ENCODE peak calls at places on chromosomes 11 and 22, in nine cellular contexts. One of them, this sample, is unnamed.

GRCh38 chr11:130721736-130722135 is 194.5 kb downstream of the SNX19 start:
- DNase-seq in GM20000: no peak
- DNase-seq in astrocyte of the cerebellum: no peak
- DNase-seq in suprapubic skin: no peak
- DNase-seq in nephron progenitor cell: no peak
- DNase-seq in fibroblast of pulmonary artery: peak
- DNase-seq in uterus: no peak
- DNase-seq in HFFc6: no peak
- DNase-seq in DND-41: no peak
- DNase-seq in this sample: no peak

GRCh38 chr11:70532066-70532440 is 133.7 kb downstream of the CTTN start:
- DNase-seq in HFFc6: no peak
- DNase-seq in fibroblast of pulmonary artery: no peak
- DNase-seq in DND-41: no peak
- DNase-seq in uterus: no peak
- DNase-seq in astrocyte of the cerebellum: no peak
- DNase-seq in nephron progenitor cell: no peak
- DNase-seq in GM20000: no peak
- DNase-seq in suprapubic skin: no peak
- DNase-seq in this sample: no peak

GRCh38 chr11:118892515-118892914 is 8.8 kb downstream of the CXCR5 start:
- DNase-seq in nephron progenitor cell: no peak
- DNase-seq in DND-41: peak
- DNase-seq in HFFc6: no peak
- DNase-seq in GM20000: no peak
- DNase-seq in uterus: no peak
- DNase-seq in fibroblast of pulmonary artery: no peak
- DNase-seq in astrocyte of the cerebellum: no peak
- DNase-seq in suprapubic skin: no peak
- DNase-seq in this sample: no peak

GRCh38 chr11:64854534-64855502 is 10.4 kb upstream of the CDC42BPG start:
- DNase-seq in nephron progenitor cell: no peak
- DNase-seq in uterus: peak
- DNase-seq in HFFc6: peak
- DNase-seq in DND-41: no peak
- DNase-seq in suprapubic skin: peak
- DNase-seq in GM20000: no peak
- DNase-seq in astrocyte of the cerebellum: no peak
- DNase-seq in fibroblast of pulmonary artery: peak
- DNase-seq in this sample: no peak

GRCh38 chr11:133808393-133809140 is 36.7 kb downstream of the SPATA19 start:
- DNase-seq in DND-41: no peak
- DNase-seq in uterus: no peak
- DNase-seq in astrocyte of the cerebellum: no peak
- DNase-seq in suprapubic skin: no peak
- DNase-seq in fibroblast of pulmonary artery: peak
- DNase-seq in HFFc6: no peak
- DNase-seq in GM20000: no peak
- DNase-seq in nephron progenitor cell: no peak
- DNase-seq in this sample: no peak

GRCh38 chr22:45871721-45872120 is 105.2 kb downstream of the WNT7B start:
- DNase-seq in DND-41: no peak
- DNase-seq in HFFc6: no peak
- DNase-seq in suprapubic skin: no peak
- DNase-seq in GM20000: no peak
- DNase-seq in nephron progenitor cell: no peak
- DNase-seq in uterus: no peak
- DNase-seq in astrocyte of the cerebellum: no peak
- DNase-seq in fibroblast of pulmonary artery: no peak
- DNase-seq in this sample: no peak

GRCh38 chr22:30240541-30241417 is 5.8 kb downstream of the LIF start:
- DNase-seq in nephron progenitor cell: no peak
- DNase-seq in DND-41: no peak
- DNase-seq in GM20000: no peak
- DNase-seq in suprapubic skin: no peak
- DNase-seq in uterus: no peak
- DNase-seq in HFFc6: no peak
- DNase-seq in astrocyte of the cerebellum: no peak
- DNase-seq in fibroblast of pulmonary artery: no peak
- DNase-seq in this sample: no peak

GRCh38 chr22:25749420-25750169 is 7.6 kb downstream of the MYO18B start:
- DNase-seq in nephron progenitor cell: no peak
- DNase-seq in HFFc6: no peak
- DNase-seq in uterus: no peak
- DNase-seq in suprapubic skin: no peak
- DNase-seq in GM20000: peak
- DNase-seq in DND-41: no peak
- DNase-seq in astrocyte of the cerebellum: no peak
- DNase-seq in fibroblast of pulmonary artery: no peak
- DNase-seq in this sample: no peak

GRCh38 chr11:66495401-66495844 is 15.0 kb upstream of the BBS1 start:
- DNase-seq in GM20000: no peak
- DNase-seq in uterus: no peak
- DNase-seq in HFFc6: no peak
- DNase-seq in nephron progenitor cell: no peak
- DNase-seq in DND-41: no peak
- DNase-seq in astrocyte of the cerebellum: no peak
- DNase-seq in suprapubic skin: no peak
- DNase-seq in fibroblast of pulmonary artery: no peak
- DNase-seq in this sample: no peak

GRCh38 chr11:121291896-121292502 is 572 bp upstream of the SC5D start:
- DNase-seq in suprapubic skin: no peak
- DNase-seq in DND-41: no peak
- DNase-seq in fibroblast of pulmonary artery: no peak
- DNase-seq in HFFc6: no peak
- DNase-seq in uterus: no peak
- DNase-seq in nephron progenitor cell: peak
- DNase-seq in GM20000: peak
- DNase-seq in astrocyte of the cerebellum: peak
- DNase-seq in this sample: no peak

GRCh38 chr11:60970369-60970774 is 1.1 kb upstream of the CD6 start:
- DNase-seq in uterus: no peak
- DNase-seq in HFFc6: peak
- DNase-seq in GM20000: peak
- DNase-seq in DND-41: peak
- DNase-seq in suprapubic skin: peak
- DNase-seq in astrocyte of the cerebellum: no peak
- DNase-seq in fibroblast of pulmonary artery: peak
- DNase-seq in nephron progenitor cell: peak
- DNase-seq in this sample: peak

GRCh38 chr11:126624491-126624890 is 269.0 kb downstream of the ST3GAL4 start:
- DNase-seq in GM20000: no peak
- DNase-seq in uterus: no peak
- DNase-seq in nephron progenitor cell: no peak
- DNase-seq in HFFc6: no peak
- DNase-seq in astrocyte of the cerebellum: no peak
- DNase-seq in suprapubic skin: no peak
- DNase-seq in DND-41: no peak
- DNase-seq in fibroblast of pulmonary artery: no peak
- DNase-seq in this sample: no peak

DNA sequence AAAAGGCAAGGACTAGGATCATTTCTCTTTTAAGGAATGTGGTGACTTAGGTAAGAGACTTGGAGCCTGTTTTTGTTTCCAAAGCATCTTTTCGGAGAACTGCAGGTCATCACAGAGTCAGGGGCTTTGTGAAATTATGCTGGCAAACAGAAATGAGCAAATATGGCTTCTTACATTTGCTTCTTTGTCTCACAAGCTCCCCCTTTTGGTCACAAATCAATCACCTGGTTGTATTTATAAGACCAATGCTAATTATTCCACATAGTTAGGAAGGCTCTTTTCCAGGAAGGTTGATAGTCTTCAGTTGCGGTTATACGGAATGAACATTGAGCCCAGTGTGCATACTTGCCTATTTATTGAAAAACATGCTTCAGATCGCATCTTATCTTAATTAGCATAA is 34.6 kb upstream of the CEP126 start:
- DNase-seq in nephron progenitor cell: no peak
- DNase-seq in fibroblast of pulmonary artery: peak
- DNase-seq in astrocyte of the cerebellum: peak
- DNase-seq in DND-41: peak
- DNase-seq in GM20000: peak
- DNase-seq in uterus: no peak
- DNase-seq in suprapubic skin: no peak
- DNase-seq in HFFc6: peak
- DNase-seq in this sample: no peak
- TF ChIP-seq CTCF in nephron progenitor cell: peak
- TF ChIP-seq CTCF in fibroblast of pulmonary artery: peak
- TF ChIP-seq CTCF in astrocyte of the cerebellum: peak
- TF ChIP-seq CTCF in DND-41: peak
- TF ChIP-seq CTCF in GM20000: peak
- TF ChIP-seq CTCF in uterus: no peak
- TF ChIP-seq CTCF in suprapubic skin: no peak
- TF ChIP-seq CTCF in HFFc6: peak
- TF ChIP-seq CTCF in this sample: no peak

DNA sequence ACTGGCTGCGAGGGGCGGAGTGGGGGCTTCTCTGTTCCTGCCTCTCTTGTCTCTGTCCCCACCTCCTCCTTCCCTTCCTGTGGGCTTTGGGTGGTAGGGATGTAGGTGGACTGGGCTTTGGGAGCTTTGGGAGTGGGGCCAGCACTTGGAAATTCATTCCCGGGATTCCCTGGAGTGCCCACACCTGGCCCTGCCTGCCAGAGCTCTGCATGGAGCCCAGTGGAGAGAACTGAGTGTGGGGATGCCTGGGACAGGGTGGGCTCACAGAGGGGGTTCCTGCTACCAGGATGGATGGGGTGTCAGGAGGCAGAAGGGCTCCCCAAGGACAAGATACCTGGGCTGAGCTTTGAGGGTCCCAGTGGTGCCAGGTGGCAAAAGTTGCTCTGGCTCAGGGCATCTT is 22.3 kb downstream of the CSF2RB start:
- DNase-seq in uterus: no peak
- DNase-seq in nephron progenitor cell: no peak
- DNase-seq in DND-41: no peak
- DNase-seq in astrocyte of the cerebellum: no peak
- DNase-seq in suprapubic skin: no peak
- DNase-seq in GM20000: no peak
- DNase-seq in fibroblast of pulmonary artery: no peak
- DNase-seq in HFFc6: no peak
- DNase-seq in this sample: no peak
- TF ChIP-seq CTCF in uterus: no peak
- TF ChIP-seq CTCF in nephron progenitor cell: no peak
- TF ChIP-seq CTCF in DND-41: no peak
- TF ChIP-seq CTCF in astrocyte of the cerebellum: no peak
- TF ChIP-seq CTCF in suprapubic skin: no peak
- TF ChIP-seq CTCF in GM20000: no peak
- TF ChIP-seq CTCF in fibroblast of pulmonary artery: no peak
- TF ChIP-seq CTCF in HFFc6: no peak
- TF ChIP-seq CTCF in this sample: no peak

GRCh38 chr22:24128024-24128423 is 53.3 kb upstream of the SUSD2 start:
- DNase-seq in fibroblast of pulmonary artery: no peak
- DNase-seq in uterus: no peak
- DNase-seq in suprapubic skin: no peak
- DNase-seq in astrocyte of the cerebellum: no peak
- DNase-seq in HFFc6: peak
- DNase-seq in GM20000: no peak
- DNase-seq in DND-41: no peak
- DNase-seq in nephron progenitor cell: no peak
- DNase-seq in this sample: no peak

GRCh38 chr22:24125942-24126341 is 55.3 kb upstream of the SUSD2 start:
- DNase-seq in astrocyte of the cerebellum: no peak
- DNase-seq in uterus: no peak
- DNase-seq in DND-41: no peak
- DNase-seq in nephron progenitor cell: no peak
- DNase-seq in HFFc6: no peak
- DNase-seq in GM20000: no peak
- DNase-seq in fibroblast of pulmonary artery: no peak
- DNase-seq in suprapubic skin: no peak
- DNase-seq in this sample: no peak

GRCh38 chr22:24133187-24133965 is 47.9 kb upstream of the SUSD2 start:
- DNase-seq in DND-41: no peak
- DNase-seq in HFFc6: no peak
- DNase-seq in GM20000: no peak
- DNase-seq in nephron progenitor cell: no peak
- DNase-seq in uterus: peak
- DNase-seq in suprapubic skin: no peak
- DNase-seq in fibroblast of pulmonary artery: peak
- DNase-seq in astrocyte of the cerebellum: no peak
- DNase-seq in this sample: no peak

GRCh38 chr22:24129980-24130379 is 51.3 kb upstream of the SUSD2 start:
- DNase-seq in suprapubic skin: no peak
- DNase-seq in fibroblast of pulmonary artery: no peak
- DNase-seq in astrocyte of the cerebellum: no peak
- DNase-seq in GM20000: no peak
- DNase-seq in HFFc6: no peak
- DNase-seq in uterus: no peak
- DNase-seq in DND-41: no peak
- DNase-seq in nephron progenitor cell: no peak
- DNase-seq in this sample: no peak

DNA sequence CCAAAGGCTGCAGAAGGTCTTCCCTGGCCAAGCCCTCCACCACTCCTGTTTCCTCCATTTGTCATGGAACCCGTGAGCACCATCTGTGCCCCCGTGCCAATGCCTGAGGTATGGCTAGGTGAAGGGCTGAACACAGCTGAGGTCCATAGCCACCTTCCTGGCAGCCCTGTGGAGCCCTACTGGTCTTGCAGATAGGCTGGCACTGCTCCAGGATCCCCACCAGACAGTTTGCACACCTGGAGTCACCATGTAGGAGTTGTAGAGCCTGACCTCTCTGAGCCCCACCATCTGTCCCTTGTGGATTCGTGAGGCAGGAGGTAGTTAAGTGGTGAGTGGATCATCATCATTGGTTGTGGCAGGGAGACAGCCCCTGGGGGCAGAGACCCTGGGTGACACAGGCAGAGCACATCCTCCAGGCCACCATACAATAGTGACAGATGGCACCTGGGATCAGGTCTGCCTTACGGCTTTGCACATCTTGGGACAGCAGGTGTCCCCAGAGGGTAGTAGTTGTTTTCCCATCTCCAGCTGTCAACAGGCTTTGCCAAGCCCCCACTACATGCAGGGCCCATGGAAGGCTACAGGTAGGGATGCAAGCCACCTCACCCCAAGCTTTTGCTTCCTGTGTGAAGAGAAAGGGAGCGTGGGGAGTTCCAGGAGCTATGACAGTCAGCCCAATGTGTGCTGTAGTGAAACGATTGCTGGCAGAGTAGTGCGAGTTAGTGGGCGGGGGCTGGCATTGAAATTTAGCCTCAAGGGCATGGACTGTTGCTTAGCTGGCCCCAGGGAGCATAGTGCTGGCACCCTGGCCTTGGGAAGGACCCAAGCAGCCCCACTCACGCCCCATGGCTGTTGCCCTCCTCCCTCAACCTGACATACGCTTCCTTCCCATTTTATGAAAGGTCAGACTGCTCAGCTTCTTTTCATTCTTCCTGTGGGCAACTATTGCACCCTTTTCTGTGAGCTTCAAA is 52.4 kb upstream of the SUSD2 start:
- DNase-seq in GM20000: no peak
- DNase-seq in fibroblast of pulmonary artery: no peak
- DNase-seq in nephron progenitor cell: no peak
- DNase-seq in suprapubic skin: no peak
- DNase-seq in HFFc6: no peak
- DNase-seq in astrocyte of the cerebellum: no peak
- DNase-seq in DND-41: no peak
- DNase-seq in uterus: peak
- DNase-seq in this sample: no peak
- TF ChIP-seq CTCF in GM20000: no peak
- TF ChIP-seq CTCF in fibroblast of pulmonary artery: no peak
- TF ChIP-seq CTCF in nephron progenitor cell: no peak
- TF ChIP-seq CTCF in suprapubic skin: no peak
- TF ChIP-seq CTCF in HFFc6: no peak
- TF ChIP-seq CTCF in astrocyte of the cerebellum: no peak
- TF ChIP-seq CTCF in DND-41: no peak
- TF ChIP-seq CTCF in uterus: no peak
- TF ChIP-seq CTCF in this sample: no peak

GRCh38 chr22:19455585-19456370 is 8.3 kb upstream of the C22orf39 start:
- DNase-seq in DND-41: no peak
- DNase-seq in nephron progenitor cell: no peak
- DNase-seq in astrocyte of the cerebellum: no peak
- DNase-seq in uterus: no peak
- DNase-seq in GM20000: no peak
- DNase-seq in fibroblast of pulmonary artery: no peak
- DNase-seq in HFFc6: no peak
- DNase-seq in suprapubic skin: no peak
- DNase-seq in this sample: no peak
- TF ChIP-seq CTCF in DND-41: no peak
- TF ChIP-seq CTCF in nephron progenitor cell: no peak
- TF ChIP-seq CTCF in astrocyte of the cerebellum: no peak
- TF ChIP-seq CTCF in uterus: no peak
- TF ChIP-seq CTCF in GM20000: no peak
- TF ChIP-seq CTCF in fibroblast of pulmonary artery: no peak
- TF ChIP-seq CTCF in HFFc6: no peak
- TF ChIP-seq CTCF in suprapubic skin: no peak
- TF ChIP-seq CTCF in this sample: no peak

This sample was measured in mesothelial cell of epicardium.